ENCODE peak calls at places on chromosomes 7 and 10, in ten cellular contexts. G is activated effector memory CD4-positive, alpha-beta T cell treated with Interleukin-2 at 50 U/mL for 16 hours; D is esophagus squamous epithelium; N is heart left ventricle; H is type B pancreatic cell; X is mammary epithelial cell; W is aorta; S is cardiac fibroblast; P is anterior cingulate cortex; Q is SK-N-DZ. M is an unnamed sample.

GRCh38 chr7:76997381-76998262 is 34.5 kb downstream of the SPDYE17 start:
- DNase-seq in W (no peak), H (no peak), G (no peak), N (no peak), P (no peak), D (no peak), X (no peak), Q (no peak), S (no peak), M (no peak)

GRCh38 chr10:75229961-75230360 is 5.8 kb downstream of the COMTD1 start:
- DNase-seq in X (no peak), Q (no peak), H (no peak), W (no peak), N (no peak), D (no peak), P (no peak), S (peak), G (no peak), M (peak)

GRCh38 chr10:3485287-3485686 is 299.7 kb downstream of the KLF6 start:
- DNase-seq in G (no peak), X (no peak), W (no peak), S (no peak), H (no peak), Q (no peak), P (no peak), D (no peak), N (no peak), M (no peak)

GRCh38 chr7:137018468-137018867 is 150.0 kb downstream of the CHRM2 start:
- DNase-seq in N (no peak), Q (no peak), P (no peak), S (no peak), D (no peak), H (no peak), G (no peak), X (no peak), W (no peak), M (no peak)

GRCh38 chr10:3104251-3104918 is 37.0 kb downstream of the PFKP start:
- DNase-seq in W (no peak), S (no peak), H (no peak), Q (no peak), P (peak), D (no peak), N (peak), G (no peak), X (no peak), M (no peak)

GRCh38 chr7:3722396-3722846 is 421.4 kb downstream of the SDK1 start:
- DNase-seq in G (no peak), D (no peak), S (peak), Q (peak), H (no peak), P (no peak), X (no peak), W (no peak), N (no peak), M (peak)

GRCh38 chr7:135253851-135254815 is 20.5 kb downstream of the STRA8 start:
- DNase-seq in Q (no peak), P (peak), S (peak), D (no peak), W (peak), X (peak), G (no peak), H (no peak), N (peak), M (peak)

GRCh38 chr10:46096426-46096825 is 50.4 kb upstream of the MSMB start:
- DNase-seq in X (no peak), Q (no peak), G (no peak), P (no peak), H (no peak), N (no peak), W (no peak), S (peak), D (no peak), M (peak)

GRCh38 chr10:26372513-26373354 is 65.4 kb upstream of the APBB1IP start:
- DNase-seq in H (no peak), S (no peak), N (no peak), G (no peak), X (no peak), Q (no peak), P (no peak), D (no peak), W (no peak), M (no peak)

GRCh38 chr10:118251791-118252190 is 90.3 kb downstream of the FAM204A start:
- DNase-seq in W (no peak), S (no peak), X (peak), D (no peak), N (no peak), G (no peak), H (no peak), Q (no peak), P (no peak), M (no peak)

GRCh38 chr7:43534110-43534509 is 48.8 kb upstream of the STK17A start:
- DNase-seq in W (no peak), X (no peak), D (no peak), P (no peak), S (peak), G (no peak), N (no peak), H (no peak), Q (no peak), M (no peak)

GRCh38 chr7:98840604-98841508 is 29.0 kb downstream of the TMEM130 start:
- DNase-seq in G (no peak), P (no peak), N (no peak), Q (no peak), H (no peak), S (peak), D (no peak), X (no peak), W (no peak), M (no peak)

GRCh38 chr7:24059775-24060174 is 224.2 kb upstream of the NPY start:
- DNase-seq in D (no peak), Q (no peak), W (no peak), N (no peak), X (no peak), P (no peak), G (no peak), S (no peak), H (no peak), M (no peak)

GRCh38 chr10:25522946-25523608 is 348.3 kb downstream of the GPR158 start:
- DNase-seq in X (peak), G (no peak), W (no peak), H (no peak), P (no peak), N (no peak), S (peak), Q (peak), D (no peak), M (no peak)

GRCh38 chr7:128909605-128910568 is 622 bp downstream of the KCP start:
- DNase-seq in G (no peak), X (no peak), S (peak), Q (peak), N (no peak), P (no peak), H (no peak), D (no peak), W (peak), M (peak)

GRCh38 chr7:140070546-140070945 is 7.8 kb upstream of the PARP12 start:
- DNase-seq in W (no peak), Q (no peak), X (no peak), H (no peak), N (no peak), D (no peak), S (no peak), P (no peak), G (no peak), M (no peak)

GRCh38 chr7:104979167-104979841 is 34.7 kb upstream of the KMT2E start:
- DNase-seq in S (peak), W (no peak), X (peak), N (peak), P (no peak), D (no peak), G (no peak), H (no peak), Q (no peak), M (peak)

GRCh38 chr10:91681361-91682276 is 48.7 kb upstream of the PPP1R3C start:
- DNase-seq in G (no peak), D (no peak), H (no peak), S (peak), P (peak), W (no peak), N (peak), X (peak), Q (no peak), M (no peak)

GRCh38 chr7:117110480-117111315 is 157.4 kb downstream of the ST7 start:
- DNase-seq in Q (peak), G (peak), D (no peak), W (no peak), P (no peak), H (no peak), S (no peak), X (no peak), N (no peak), M (no peak)

GRCh38 chr10:128035557-128035973 is 90.7 kb downstream of the MKI67 start:
- DNase-seq in G (peak), X (peak), P (no peak), S (peak), N (no peak), W (peak), D (no peak), Q (no peak), H (no peak), M (peak)

GRCh38 chr10:72318383-72319262 is 36.1 kb downstream of the DNAJB12 start:
- DNase-seq in S (peak), H (no peak), N (no peak), Q (no peak), W (no peak), P (no peak), G (no peak), D (no peak), X (no peak), M (no peak)

GRCh38 chr10:93408788-93409187 is 73.3 kb downstream of the MYOF start:
- DNase-seq in H (no peak), X (no peak), W (no peak), S (no peak), D (no peak), N (no peak), Q (no peak), G (no peak), P (no peak), M (no peak)

GRCh38 chr10:10872035-10872673 is 145.5 kb upstream of the CELF2 start:
- DNase-seq in N (peak), X (peak), P (no peak), Q (no peak), H (no peak), S (peak), D (no peak), W (no peak), G (no peak), M (peak)

GRCh38 chr7:142560166-142560565 is 189.1 kb upstream of the PRSS1 start:
- DNase-seq in S (no peak), G (no peak), H (no peak), X (no peak), D (no peak), W (no peak), Q (no peak), N (no peak), P (no peak), M (peak)

GRCh38 chr7:81624650-81625310 is 145.1 kb downstream of the HGF start:
- DNase-seq in S (no peak), N (no peak), D (no peak), W (no peak), X (no peak), H (no peak), G (no peak), Q (no peak), P (no peak), M (no peak)

GRCh38 chr7:43363429-43363894 is 219.4 kb upstream of the STK17A start:
- DNase-seq in W (no peak), G (no peak), Q (no peak), P (no peak), D (no peak), N (no peak), S (no peak), X (no peak), H (no peak), M (no peak)

GRCh38 chr7:78071821-78072590 is 273.4 kb downstream of the PHTF2 start:
- DNase-seq in D (no peak), H (no peak), X (no peak), G (no peak), P (no peak), W (no peak), N (no peak), S (no peak), Q (no peak), M (no peak)

GRCh38 chr10:131961047-131961776 is 20.5 kb downstream of the BNIP3 start:
- DNase-seq in D (no peak), S (no peak), W (no peak), G (no peak), Q (no peak), P (no peak), N (no peak), H (no peak), X (no peak), M (no peak)

GRCh38 chr10:21281765-21282484 is 243.6 kb downstream of the SKIDA1 start:
- DNase-seq in X (no peak), G (no peak), W (no peak), P (no peak), D (no peak), N (no peak), S (no peak), H (no peak), Q (no peak), M (no peak)

GRCh38 chr10:9111983-9112382 is 1057.5 kb downstream of the GATA3 start:
- DNase-seq in N (no peak), S (no peak), W (no peak), X (no peak), Q (peak), D (no peak), G (no peak), H (no peak), P (no peak), M (no peak)

GRCh38 chr10:122121059-122121458 is 132.1 kb downstream of the TACC2 start:
- DNase-seq in H (no peak), S (no peak), P (no peak), N (no peak), Q (no peak), D (no peak), G (no peak), W (no peak), X (no peak), M (no peak)

GRCh38 chr10:53574024-53574423 is 801.4 kb upstream of the MBL2 start:
- DNase-seq in W (no peak), H (no peak), G (no peak), D (no peak), P (no peak), Q (no peak), X (no peak), N (no peak), S (no peak), M (no peak)

GRCh38 chr7:36473454-36474282 is 84.0 kb downstream of the ANLN start:
- DNase-seq in H (no peak), S (peak), X (peak), P (no peak), W (no peak), Q (peak), N (no peak), G (no peak), D (no peak), M (peak)

GRCh38 chr10:22761569-22762220 is 47.3 kb upstream of the PIP4K2A start:
- DNase-seq in H (no peak), X (no peak), G (no peak), D (no peak), P (peak), S (no peak), W (no peak), N (no peak), Q (no peak), M (peak)

M was measured in ELR.